ENCODE peak calls at places on chromosome 20, in four cellular contexts. One of them, this sample, is unnamed.

GRCh38 chr20:64101731-64102621 is 5.4 kb downstream of the NPBWR2 start:
- DNase-seq in lung: no peak
- DNase-seq in glutamatergic neuron: peak
- DNase-seq in adrenal gland: peak
- DNase-seq in this sample: peak

GRCh38 chr20:51221791-51222408 is 199.0 kb upstream of the KCNG1 start:
- DNase-seq in lung: peak
- DNase-seq in glutamatergic neuron: peak
- DNase-seq in adrenal gland: no peak
- DNase-seq in this sample: no peak

GRCh38 chr20:49850463-49851233 is 38.0 kb downstream of the SLC9A8 start:
- DNase-seq in lung: no peak
- DNase-seq in glutamatergic neuron: no peak
- DNase-seq in adrenal gland: no peak
- DNase-seq in this sample: no peak

GRCh38 chr20:16283978-16284377 is 289.3 kb downstream of the KIF16B start:
- DNase-seq in lung: no peak
- DNase-seq in glutamatergic neuron: no peak
- DNase-seq in adrenal gland: peak
- DNase-seq in this sample: no peak

GRCh38 chr20:57568960-57569359 is 8.1 kb downstream of the PCK1 start:
- DNase-seq in lung: no peak
- DNase-seq in glutamatergic neuron: no peak
- DNase-seq in adrenal gland: no peak
- DNase-seq in this sample: no peak

GRCh38 chr20:20637998-20638397 is 74.4 kb downstream of the RALGAPA2 start:
- DNase-seq in lung: no peak
- DNase-seq in glutamatergic neuron: no peak
- DNase-seq in adrenal gland: no peak
- DNase-seq in this sample: no peak

GRCh38 chr20:20407891-20408805 is 40.2 kb downstream of the INSM1 start:
- DNase-seq in lung: no peak
- DNase-seq in glutamatergic neuron: peak
- DNase-seq in adrenal gland: no peak
- DNase-seq in this sample: no peak

GRCh38 chr20:32439132-32439829 is 81.2 kb downstream of the ASXL1 start:
- DNase-seq in lung: no peak
- DNase-seq in glutamatergic neuron: no peak
- DNase-seq in adrenal gland: no peak
- DNase-seq in this sample: no peak

GRCh38 chr20:2507875-2508630 is 662 bp downstream of the ZNF343 start:
- DNase-seq in lung: no peak
- DNase-seq in glutamatergic neuron: no peak
- DNase-seq in adrenal gland: no peak
- DNase-seq in this sample: peak

GRCh38 chr20:45861157-45862075 is 4.0 kb downstream of the ZSWIM3 start:
- DNase-seq in lung: no peak
- DNase-seq in glutamatergic neuron: no peak
- DNase-seq in adrenal gland: no peak
- DNase-seq in this sample: peak

GRCh38 chr20:5786930-5787826 is 37.0 kb downstream of the SHLD1 start:
- DNase-seq in lung: no peak
- DNase-seq in glutamatergic neuron: no peak
- DNase-seq in adrenal gland: peak
- DNase-seq in this sample: no peak

GRCh38 chr20:59992531-59992930 is 34.3 kb downstream of the CDH26 start:
- DNase-seq in lung: no peak
- DNase-seq in glutamatergic neuron: no peak
- DNase-seq in adrenal gland: no peak
- DNase-seq in this sample: no peak

GRCh38 chr20:24134930-24135329 is 146.4 kb upstream of the GGTLC1 start:
- DNase-seq in lung: no peak
- DNase-seq in glutamatergic neuron: no peak
- DNase-seq in adrenal gland: no peak
- DNase-seq in this sample: no peak

GRCh38 chr20:41387433-41387832 is 20.8 kb upstream of the EMILIN3 start:
- DNase-seq in lung: no peak
- DNase-seq in glutamatergic neuron: no peak
- DNase-seq in adrenal gland: no peak
- DNase-seq in this sample: no peak

GRCh38 chr20:8879669-8880068 is 189.2 kb upstream of the PLCB4 start:
- DNase-seq in lung: no peak
- DNase-seq in glutamatergic neuron: no peak
- DNase-seq in adrenal gland: no peak
- DNase-seq in this sample: no peak

GRCh38 chr20:50320910-50321796 is 130.5 kb downstream of the CEBPB start:
- DNase-seq in lung: peak
- DNase-seq in glutamatergic neuron: peak
- DNase-seq in adrenal gland: peak
- DNase-seq in this sample: peak

GRCh38 chr20:52103911-52104545 is 87.6 kb downstream of the ZFP64 start:
- DNase-seq in lung: no peak
- DNase-seq in glutamatergic neuron: peak
- DNase-seq in adrenal gland: no peak
- DNase-seq in this sample: no peak

GRCh38 chr20:53937330-53937729 is 133.1 kb downstream of the BCAS1 start:
- DNase-seq in lung: no peak
- DNase-seq in glutamatergic neuron: no peak
- DNase-seq in adrenal gland: no peak
- DNase-seq in this sample: no peak

GRCh38 chr20:53931597-53931996 is 138.8 kb downstream of the BCAS1 start:
- DNase-seq in lung: no peak
- DNase-seq in glutamatergic neuron: no peak
- DNase-seq in adrenal gland: no peak
- DNase-seq in this sample: no peak

GRCh38 chr20:53933232-53933846 is 137.1 kb downstream of the BCAS1 start:
- DNase-seq in lung: no peak
- DNase-seq in glutamatergic neuron: no peak
- DNase-seq in adrenal gland: no peak
- DNase-seq in this sample: no peak

GRCh38 chr20:53935353-53936084 is 134.9 kb downstream of the BCAS1 start:
- DNase-seq in lung: no peak
- DNase-seq in glutamatergic neuron: no peak
- DNase-seq in adrenal gland: no peak
- DNase-seq in this sample: no peak

DNA sequence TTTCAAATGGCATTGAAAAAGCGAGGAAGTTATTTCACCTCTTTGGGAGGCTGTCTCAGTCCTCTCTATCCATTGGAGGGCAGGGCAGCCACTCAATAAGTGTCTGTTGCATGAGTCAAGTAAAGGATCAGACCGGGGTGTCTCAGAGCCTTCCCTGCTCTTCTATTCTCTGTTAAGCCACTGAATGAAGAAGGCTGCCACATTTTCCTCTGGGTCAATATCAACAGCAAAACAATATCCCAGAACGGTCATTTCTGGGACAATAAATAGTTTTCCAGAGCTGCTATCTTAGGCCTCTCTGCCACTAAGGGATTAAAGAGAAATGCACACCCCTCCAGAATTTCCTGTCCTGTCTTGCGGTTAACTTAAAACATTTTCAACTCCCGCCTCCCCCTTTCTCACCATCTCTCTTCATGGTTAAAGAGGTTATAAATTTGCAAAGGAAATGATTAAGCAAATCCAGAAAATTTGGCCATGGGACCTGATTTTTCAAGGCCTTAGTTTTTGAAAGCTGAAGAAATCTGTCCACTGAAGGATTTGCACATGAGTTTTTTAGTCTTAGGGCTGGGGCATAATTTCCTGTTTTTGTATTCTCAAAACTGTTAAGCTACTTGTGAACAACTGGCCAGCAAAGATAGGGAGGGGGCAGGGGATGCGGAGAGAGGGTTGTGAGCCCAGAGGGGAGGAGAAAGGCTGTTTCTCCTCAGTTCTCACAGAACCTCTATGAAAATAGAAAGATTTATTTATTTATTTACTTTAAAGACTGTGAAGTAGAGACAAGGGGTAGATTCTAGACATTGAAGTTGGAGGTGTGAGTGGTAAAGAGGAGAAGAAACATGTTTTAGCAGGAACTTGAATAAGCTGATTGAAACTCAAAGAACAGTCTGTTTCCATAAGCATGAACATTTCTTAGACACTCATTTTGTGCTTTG is 135.7 kb downstream of the BCAS1 start:
- DNase-seq in lung: no peak
- DNase-seq in glutamatergic neuron: no peak
- DNase-seq in adrenal gland: no peak
- DNase-seq in this sample: no peak
- TF ChIP-seq CTCF in lung: no peak
- TF ChIP-seq CTCF in glutamatergic neuron: no peak
- TF ChIP-seq CTCF in adrenal gland: no peak
- TF ChIP-seq CTCF in this sample: no peak

DNA sequence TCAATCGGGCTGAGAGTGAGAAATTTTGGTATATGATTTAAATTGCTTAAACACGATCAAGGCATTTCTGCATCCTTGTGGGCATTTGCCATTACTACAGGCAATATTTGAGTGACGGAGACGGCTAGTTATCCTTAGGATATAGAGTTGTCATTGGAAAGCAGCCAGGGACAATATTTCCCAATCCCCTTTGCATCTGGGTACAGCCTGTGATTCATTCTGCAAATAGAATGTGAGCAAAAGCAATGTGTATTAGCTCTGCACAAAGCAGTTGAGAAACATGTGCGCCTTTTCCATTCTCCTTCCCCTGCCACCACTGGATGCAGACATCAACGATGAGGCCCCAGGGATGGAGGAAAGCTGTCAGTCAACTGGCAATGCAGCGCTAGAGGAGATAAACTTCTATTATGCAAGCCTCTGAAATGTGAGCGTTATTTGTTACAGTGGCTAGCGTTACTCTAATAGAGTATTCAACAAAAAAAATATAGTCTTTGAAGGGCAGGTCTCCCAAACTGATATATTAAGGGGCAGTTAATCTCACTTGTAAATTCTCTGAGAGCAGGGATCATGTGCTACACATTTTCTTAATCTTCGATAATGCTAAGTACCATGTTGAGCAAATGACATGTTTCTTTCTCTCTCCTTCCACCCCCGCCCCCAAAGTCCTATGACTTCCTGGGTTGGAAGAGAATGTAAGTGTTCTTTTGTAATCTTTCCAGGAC is 37.1 kb upstream of the NCOA3 start:
- DNase-seq in lung: peak
- DNase-seq in glutamatergic neuron: peak
- DNase-seq in adrenal gland: peak
- DNase-seq in this sample: peak
- TF ChIP-seq CTCF in lung: no peak
- TF ChIP-seq CTCF in glutamatergic neuron: peak
- TF ChIP-seq CTCF in adrenal gland: peak
- TF ChIP-seq CTCF in this sample: peak

GRCh38 chr20:12358006-12358654 is 440.4 kb downstream of the BTBD3 start:
- DNase-seq in lung: no peak
- DNase-seq in glutamatergic neuron: no peak
- DNase-seq in adrenal gland: no peak
- DNase-seq in this sample: no peak
- TF ChIP-seq CTCF in lung: no peak
- TF ChIP-seq CTCF in glutamatergic neuron: peak
- TF ChIP-seq CTCF in adrenal gland: no peak
- TF ChIP-seq CTCF in this sample: no peak

DNA sequence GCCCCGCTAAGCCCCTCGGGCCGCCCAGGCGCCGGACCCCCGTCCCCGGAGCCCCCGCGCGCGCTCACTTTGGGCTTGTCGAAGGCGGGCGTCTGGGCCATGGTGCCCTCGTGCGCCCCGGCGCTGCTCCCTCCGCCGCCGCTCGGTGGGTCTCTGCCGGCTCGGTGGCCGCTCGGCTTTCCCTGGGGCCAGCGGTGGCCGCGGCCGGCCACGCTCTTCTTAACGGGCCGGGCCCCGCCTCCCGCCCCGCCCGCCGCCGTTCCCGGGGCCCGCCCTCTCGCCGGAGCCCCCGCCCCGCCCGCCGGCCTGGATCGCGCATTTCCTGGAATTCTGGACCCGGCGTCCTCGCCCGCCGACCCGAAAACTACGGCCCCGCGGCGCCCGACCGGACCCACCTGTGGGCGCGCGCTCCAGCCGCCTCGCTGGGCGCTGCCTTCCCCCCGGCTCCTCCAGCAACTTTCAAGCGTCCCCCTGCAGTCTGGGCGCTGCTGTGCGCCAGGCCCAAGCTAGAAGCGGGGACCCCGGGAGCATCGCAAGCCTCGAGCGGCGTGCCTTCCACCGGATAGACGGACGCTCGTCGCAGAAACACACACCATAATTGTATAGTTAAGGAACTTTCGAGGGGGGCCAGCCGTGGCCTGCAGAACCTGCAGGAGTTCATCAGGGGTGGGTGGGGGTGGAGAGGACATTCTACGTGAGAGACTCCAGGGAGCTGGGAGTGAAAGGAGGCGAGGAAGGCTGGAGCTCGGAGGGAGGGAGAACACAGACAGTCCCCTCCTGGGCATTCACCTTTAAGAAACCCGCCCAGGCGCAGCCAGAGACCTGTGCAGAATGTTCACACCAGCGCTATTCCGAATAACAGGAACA is at the start of gene ADA:
- DNase-seq in lung: peak
- DNase-seq in glutamatergic neuron: peak
- DNase-seq in adrenal gland: peak
- DNase-seq in this sample: peak
- TF ChIP-seq CTCF in lung: no peak
- TF ChIP-seq CTCF in glutamatergic neuron: no peak
- TF ChIP-seq CTCF in adrenal gland: no peak
- TF ChIP-seq CTCF in this sample: no peak

GRCh38 chr20:58621906-58622548 is 29.1 kb upstream of the STX16 start:
- DNase-seq in lung: no peak
- DNase-seq in glutamatergic neuron: no peak
- DNase-seq in adrenal gland: no peak
- DNase-seq in this sample: no peak
- TF ChIP-seq CTCF in lung: no peak
- TF ChIP-seq CTCF in glutamatergic neuron: no peak
- TF ChIP-seq CTCF in adrenal gland: no peak
- TF ChIP-seq CTCF in this sample: no peak